ENCODE peak calls at places on chromosome 4, in five cellular contexts. P is stimulated activated naive B cell treated with anti-CD40 and anti-IgM and Interleukin-4, amounts not matched to agents 10 μg/mL and 1 μg/mL and 100 μg/mL, for 72 hours; N is astrocyte; Q is GM10248; Y is WERI-Rb-1. J is an unnamed sample.

GRCh38 chr4:159735281-159736207 is 632.7 kb downstream of the RAPGEF2 start:
- DNase-seq in N (no peak), P (no peak), Q (no peak), Y (no peak), J (no peak)

GRCh38 chr4:143025111-143025704 is 159.5 kb upstream of the USP38 start:
- DNase-seq in N (peak; percentile 53), Q (no peak), Y (peak; percentile 35), P (no peak), J (no peak)

GRCh38 chr4:154009795-154010194 is 220.9 kb upstream of the SFRP2 start:
- DNase-seq in P (no peak), Y (no peak), Q (no peak), N (no peak), J (no peak)

GRCh38 chr4:145019346-145019745 is 78.7 kb downstream of the ANAPC10 start:
- DNase-seq in Y (no peak), P (no peak), Q (no peak), N (no peak), J (no peak)

GRCh38 chr4:94849901-94850300 is 92.1 kb downstream of the BMPR1B start:
- DNase-seq in N (no peak), P (no peak), Y (peak; percentile 45), Q (no peak), J (no peak)

GRCh38 chr4:182604953-182605352 is 312.2 kb downstream of the DCTD start:
- DNase-seq in P (no peak), Y (no peak), N (peak; percentile 83), Q (no peak), J (no peak)

GRCh38 chr4:48570646-48571220 is 80.7 kb downstream of the ZAR1 start:
- DNase-seq in P (no peak), N (peak; percentile 80), Y (no peak), Q (no peak), J (no peak)

GRCh38 chr4:123621072-123621705 is 224.6 kb downstream of the SPRY1 start:
- DNase-seq in Q (no peak), N (peak; percentile 86), P (no peak), Y (no peak), J (no peak)

GRCh38 chr4:78864405-78865024 is 74.7 kb downstream of the PAQR3 start:
- DNase-seq in Q (peak; percentile 32), N (peak; percentile 62), Y (no peak), P (peak; percentile 3), J (peak; percentile 78)

GRCh38 chr4:3388461-3389185 is 53.1 kb upstream of the HGFAC start:
- DNase-seq in Q (peak; percentile 79), N (peak; percentile 81), Y (no peak), P (peak; percentile 65), J (no peak)

GRCh38 chr4:54384563-54384962 is 155.5 kb downstream of the PDGFRA start:
- DNase-seq in Y (peak; percentile 16), N (peak; percentile 10), P (peak; percentile 1), Q (no peak), J (peak; percentile 11)

GRCh38 chr4:83589283-83589682 is 53.4 kb downstream of the GPAT3 start:
- DNase-seq in Q (no peak), P (no peak), Y (no peak), N (no peak), J (no peak)

GRCh38 chr4:108370826-108371225 is 202.1 kb upstream of the LEF1 start:
- DNase-seq in P (no peak), N (no peak), Y (no peak), Q (no peak), J (no peak)

GRCh38 chr4:2260336-2261109 is 1.4 kb downstream of the MXD4 start:
- DNase-seq in P (no peak), N (no peak), Y (no peak), Q (no peak), J (no peak)

GRCh38 chr4:4859010-4859798 is at the start of gene MSX1:
- DNase-seq in Y (peak; percentile 92), N (peak; percentile 67), Q (peak; percentile 86), P (peak; percentile 49), J (peak; percentile 91)

J was measured in LoVo.